ENCODE peak calls at places on chromosome 7, in six cellular contexts. D, C, T, S, Z and G are unnamed samples.

GRCh38 chr7:153835712-153836265 is 216.4 kb upstream of the DPP6 start:
- DNase-seq in T (no peak), S (no peak), D (no peak), C (no peak), Z (no peak), G (no peak)

GRCh38 chr7:47573758-47574472 is 8.0 kb downstream of the TNS3 start:
- DNase-seq in T (no peak), Z (no peak), C (peak; percentile 98), S (no peak), D (peak; percentile 97), G (peak; percentile 93)

GRCh38 chr7:14374336-14374735 is 384.9 kb upstream of the ETV1 start:
- DNase-seq in C (no peak), Z (no peak), D (no peak), T (no peak), S (no peak), G (no peak)

GRCh38 chr7:2517678-2518077 is 1.9 kb upstream of the LFNG start:
- DNase-seq in C (peak; percentile 32), Z (no peak), D (peak; percentile 30), T (no peak), S (no peak), G (no peak)

GRCh38 chr7:79298145-79298760 is 155.2 kb downstream of the MAGI2 start:
- DNase-seq in C (peak; percentile 70), S (no peak), D (peak; percentile 62), Z (peak; percentile 62), T (peak; percentile 30), G (peak; percentile 55)

GRCh38 chr7:134654104-134654775 is 7.6 kb downstream of the BPGM start:
- DNase-seq in Z (no peak), T (no peak), D (no peak), S (no peak), C (peak; percentile 49), G (no peak)

GRCh38 chr7:42753917-42754363 is 157.9 kb downstream of the C7orf25 start:
- DNase-seq in C (no peak), T (no peak), Z (no peak), S (no peak), D (no peak), G (no peak)

GRCh38 chr7:127792528-127793342 is 140.7 kb downstream of the SND1 start:
- DNase-seq in D (peak; percentile 11), S (no peak), T (peak; percentile 25), C (no peak), Z (peak; percentile 47), G (peak; percentile 46)

GRCh38 chr7:101554584-101555268 is 74.4 kb downstream of the MYL10 start:
- DNase-seq in D (no peak), Z (no peak), C (no peak), S (no peak), T (no peak), G (no peak)

GRCh38 chr7:1700086-1700485 is 30.0 kb downstream of the ELFN1 start:
- DNase-seq in D (no peak), T (no peak), Z (no peak), S (no peak), C (no peak), G (no peak)

GRCh38 chr7:44979481-44980392 is 922 bp upstream of the MYO1G start:
- DNase-seq in Z (no peak), T (no peak), S (no peak), C (peak; percentile 72), D (peak; percentile 91), G (peak; percentile 72)

GRCh38 chr7:117347480-117347879 is 24.6 kb upstream of the WNT2 start:
- DNase-seq in Z (no peak), C (no peak), D (no peak), S (no peak), T (no peak), G (no peak)

GRCh38 chr7:99679032-99679399 is 780 bp downstream of the CYP3A5 start:
- DNase-seq in D (peak; percentile 87), C (peak; percentile 34), T (no peak), S (no peak), Z (no peak), G (peak; percentile 42)

GRCh38 chr7:69388462-69389137 is 209.7 kb upstream of the AUTS2 start:
- DNase-seq in Z (no peak), S (no peak), D (no peak), C (peak; percentile 3), T (no peak), G (no peak)

GRCh38 chr7:74627699-74628411 is 29.7 kb upstream of the GTF2I start:
- DNase-seq in C (peak; percentile 51), S (no peak), T (peak; percentile 33), Z (no peak), D (no peak), G (no peak)

GRCh38 chr7:100176096-100176835 is 915 bp downstream of the GPC2 start:
- DNase-seq in C (no peak), D (no peak), Z (no peak), S (no peak), T (no peak), G (no peak)

GRCh38 chr7:23471090-23471859 is 984 bp upstream of the IGF2BP3 start:
- DNase-seq in D (peak; percentile 84), S (no peak), Z (peak; percentile 94), C (peak; percentile 37), T (peak; percentile 95), G (peak; percentile 67)

GRCh38 chr7:6564091-6564770 is 13.0 kb upstream of the GRID2IP start:
- DNase-seq in T (no peak), S (no peak), Z (no peak), D (no peak), C (no peak), G (no peak)

GRCh38 chr7:128166603-128167315 is 74.3 kb upstream of the LEP start:
- DNase-seq in D (no peak), T (no peak), C (peak; percentile 22), S (no peak), Z (no peak), G (no peak)

GRCh38 chr7:20328027-20328426 is 2.7 kb upstream of the ITGB8 start:
- DNase-seq in C (no peak), D (no peak), T (no peak), Z (no peak), S (no peak), G (no peak)

GRCh38 chr7:4771737-4772136 is 3.7 kb upstream of the AP5Z1 start:
- DNase-seq in S (no peak), D (no peak), C (no peak), Z (no peak), T (no peak), G (no peak)

GRCh38 chr7:92835851-92836488 is 403 bp downstream of the CDK6 start:
- DNase-seq in T (no peak), S (no peak), Z (peak; percentile 76), D (peak; percentile 24), C (peak; percentile 48), G (peak; percentile 39)

GRCh38 chr7:117041822-117042221 is 88.5 kb downstream of the ST7 start:
- DNase-seq in T (no peak), D (no peak), S (no peak), C (no peak), Z (no peak), G (no peak)

GRCh38 chr7:12765431-12766100 is 78.1 kb downstream of the ARL4A start:
- DNase-seq in C (peak; percentile 28), D (no peak), S (no peak), Z (no peak), T (no peak), G (no peak)

GRCh38 chr7:32204361-32205018 is 134.3 kb upstream of the PDE1C start:
- DNase-seq in T (peak; percentile 57), D (peak; percentile 98), Z (peak; percentile 94), S (peak; percentile 68), C (peak; percentile 91), G (peak; percentile 87)

GRCh38 chr7:140983802-140984201 is 30.9 kb downstream of the MRPS33 start:
- DNase-seq in T (peak; percentile 3), C (peak; percentile 19), Z (peak; percentile 61), D (no peak), S (no peak), G (peak; percentile 47)

GRCh38 chr7:27345964-27346363 is 103.4 kb downstream of the EVX1 start:
- DNase-seq in S (no peak), Z (no peak), T (no peak), C (no peak), D (no peak), G (no peak)

GRCh38 chr7:7965301-7965700 is 3.3 kb upstream of the GLCCI1 start:
- DNase-seq in T (no peak), C (no peak), Z (no peak), D (no peak), S (no peak), G (no peak)

GRCh38 chr7:87899258-87899657 is 23.0 kb downstream of the DBF4 start:
- DNase-seq in Z (no peak), S (no peak), T (no peak), D (no peak), C (no peak), G (no peak)

GRCh38 chr7:114922151-114922651 is 307 bp downstream of the MDFIC start:
- DNase-seq in Z (no peak), D (peak; percentile 28), S (no peak), T (no peak), C (peak; percentile 75), G (peak; percentile 24)

GRCh38 chr7:145169908-145170307 is 334.1 kb upstream of the TPK1 start:
- DNase-seq in Z (peak; percentile 49), T (no peak), C (no peak), D (peak; percentile 19), S (no peak), G (peak; percentile 49)

GRCh38 chr7:144670251-144670650 is 165.6 kb downstream of the TPK1 start:
- DNase-seq in T (no peak), S (no peak), Z (peak; percentile 46), D (peak; percentile 4), C (no peak), G (peak; percentile 33)

GRCh38 chr7:111770116-111770515 is 207.8 kb upstream of the IMMP2L start:
- DNase-seq in Z (no peak), S (no peak), C (no peak), D (no peak), T (no peak), G (no peak)

GRCh38 chr7:73707045-73707631 is 12.3 kb downstream of the STX1A start:
- DNase-seq in S (peak; percentile 31), T (no peak), Z (peak; percentile 31), D (peak; percentile 100), C (no peak), G (peak; percentile 84)